ENCODE peak calls at places on chromosome 18, in six cellular contexts. One of them, this sample, is unnamed.
A peak's percentile ranks its signal among the peaks of the same experiment; 100 is the strongest.

GRCh38 chr18:79693561-79694205 is 14.1 kb downstream of the CTDP1 start:
- DNase-seq in omental fat pad: no peak
- DNase-seq in heart right ventricle: peak; percentile 43
- DNase-seq in CD4-positive, CD25-positive, alpha-beta regulatory T cell: no peak
- DNase-seq in NCI-H2081: no peak
- DNase-seq in substantia nigra: no peak
- DNase-seq in this sample: no peak

GRCh38 chr18:12890500-12890899 is 6.5 kb upstream of the PTPN2 start:
- DNase-seq in omental fat pad: no peak
- DNase-seq in heart right ventricle: no peak
- DNase-seq in CD4-positive, CD25-positive, alpha-beta regulatory T cell: no peak
- DNase-seq in NCI-H2081: no peak
- DNase-seq in substantia nigra: no peak
- DNase-seq in this sample: no peak

GRCh38 chr18:11119550-11119949 is 29.8 kb downstream of the PIEZO2 start:
- DNase-seq in omental fat pad: no peak
- DNase-seq in heart right ventricle: no peak
- DNase-seq in CD4-positive, CD25-positive, alpha-beta regulatory T cell: no peak
- DNase-seq in NCI-H2081: no peak
- DNase-seq in substantia nigra: no peak
- DNase-seq in this sample: no peak

GRCh38 chr18:23127145-23127544 is 8.1 kb upstream of the CABLES1 start:
- DNase-seq in omental fat pad: no peak
- DNase-seq in heart right ventricle: no peak
- DNase-seq in CD4-positive, CD25-positive, alpha-beta regulatory T cell: no peak
- DNase-seq in NCI-H2081: peak; percentile 29
- DNase-seq in substantia nigra: no peak
- DNase-seq in this sample: no peak

GRCh38 chr18:62716679-62717058 is 1.3 kb downstream of the PHLPP1 start:
- DNase-seq in omental fat pad: no peak
- DNase-seq in heart right ventricle: peak; percentile 64
- DNase-seq in CD4-positive, CD25-positive, alpha-beta regulatory T cell: peak; percentile 50
- DNase-seq in NCI-H2081: peak; percentile 74
- DNase-seq in substantia nigra: no peak
- DNase-seq in this sample: peak; percentile 45

GRCh38 chr18:75218524-75218923 is 7.9 kb downstream of the TSHZ1 start:
- DNase-seq in omental fat pad: no peak
- DNase-seq in heart right ventricle: no peak
- DNase-seq in CD4-positive, CD25-positive, alpha-beta regulatory T cell: no peak
- DNase-seq in NCI-H2081: peak; percentile 38
- DNase-seq in substantia nigra: no peak
- DNase-seq in this sample: no peak

GRCh38 chr18:53458944-53459580 is 765.4 kb downstream of the MBD2 start:
- DNase-seq in omental fat pad: no peak
- DNase-seq in heart right ventricle: peak; percentile 13
- DNase-seq in CD4-positive, CD25-positive, alpha-beta regulatory T cell: no peak
- DNase-seq in NCI-H2081: peak; percentile 75
- DNase-seq in substantia nigra: no peak
- DNase-seq in this sample: no peak

GRCh38 chr18:48688961-48689360 is 150.1 kb downstream of the CTIF start:
- DNase-seq in omental fat pad: no peak
- DNase-seq in heart right ventricle: no peak
- DNase-seq in CD4-positive, CD25-positive, alpha-beta regulatory T cell: no peak
- DNase-seq in NCI-H2081: no peak
- DNase-seq in substantia nigra: no peak
- DNase-seq in this sample: no peak